ENCODE peak calls at places on chromosomes 12 and 14, in nine cellular contexts. One of them, this sample, is unnamed.

GRCh38 chr14:30759172-30760125 is 114.9 kb upstream of the COCH start:
- DNase-seq in CD8-positive, alpha-beta T cell: no peak
- DNase-seq in heart right ventricle: no peak
- DNase-seq in tibial artery: no peak
- DNase-seq in A549: no peak
- DNase-seq in adipocyte: no peak
- DNase-seq in stomach: no peak
- DNase-seq in thoracic aorta: no peak
- DNase-seq in adrenal gland: no peak
- DNase-seq in this sample: no peak

GRCh38 chr12:66548338-66549049 is 130.4 kb downstream of the GRIP1 start:
- DNase-seq in CD8-positive, alpha-beta T cell: no peak
- DNase-seq in heart right ventricle: no peak
- DNase-seq in tibial artery: no peak
- DNase-seq in A549: no peak
- DNase-seq in adipocyte: no peak
- DNase-seq in stomach: no peak
- DNase-seq in thoracic aorta: no peak
- DNase-seq in adrenal gland: no peak
- DNase-seq in this sample: no peak

GRCh38 chr14:74391479-74391878 is 34.5 kb downstream of the SYNDIG1L start:
- DNase-seq in CD8-positive, alpha-beta T cell: no peak
- DNase-seq in heart right ventricle: no peak
- DNase-seq in tibial artery: no peak
- DNase-seq in A549: no peak
- DNase-seq in adipocyte: peak; percentile 20
- DNase-seq in stomach: no peak
- DNase-seq in thoracic aorta: no peak
- DNase-seq in adrenal gland: no peak
- DNase-seq in this sample: no peak

GRCh38 chr14:90281261-90281660 is 24.9 kb downstream of the PSMC1 start:
- DNase-seq in CD8-positive, alpha-beta T cell: no peak
- DNase-seq in heart right ventricle: no peak
- DNase-seq in tibial artery: no peak
- DNase-seq in A549: no peak
- DNase-seq in adipocyte: peak; percentile 60
- DNase-seq in stomach: no peak
- DNase-seq in thoracic aorta: no peak
- DNase-seq in adrenal gland: no peak
- DNase-seq in this sample: no peak

GRCh38 chr14:65334765-65335411 is 77.6 kb upstream of the FUT8 start:
- DNase-seq in CD8-positive, alpha-beta T cell: no peak
- DNase-seq in heart right ventricle: no peak
- DNase-seq in tibial artery: no peak
- DNase-seq in A549: no peak
- DNase-seq in adipocyte: no peak
- DNase-seq in stomach: peak; percentile 42
- DNase-seq in thoracic aorta: no peak
- DNase-seq in adrenal gland: no peak
- DNase-seq in this sample: no peak

GRCh38 chr14:64966976-64967375 is 5.2 kb downstream of the RAB15 start:
- DNase-seq in CD8-positive, alpha-beta T cell: no peak
- DNase-seq in heart right ventricle: no peak
- DNase-seq in tibial artery: no peak
- DNase-seq in A549: no peak
- DNase-seq in adipocyte: no peak
- DNase-seq in stomach: peak; percentile 69
- DNase-seq in thoracic aorta: no peak
- DNase-seq in adrenal gland: no peak
- DNase-seq in this sample: no peak

GRCh38 chr14:100862793-100863192 is 36.9 kb downstream of the MEG3 start:
- DNase-seq in CD8-positive, alpha-beta T cell: no peak
- DNase-seq in heart right ventricle: no peak
- DNase-seq in tibial artery: no peak
- DNase-seq in A549: no peak
- DNase-seq in adipocyte: no peak
- DNase-seq in stomach: no peak
- DNase-seq in thoracic aorta: no peak
- DNase-seq in adrenal gland: no peak
- DNase-seq in this sample: no peak

GRCh38 chr12:12432373-12432772 is 75.5 kb downstream of the BORCS5 start:
- DNase-seq in CD8-positive, alpha-beta T cell: no peak
- DNase-seq in heart right ventricle: no peak
- DNase-seq in tibial artery: no peak
- DNase-seq in A549: no peak
- DNase-seq in adipocyte: peak; percentile 86
- DNase-seq in stomach: no peak
- DNase-seq in thoracic aorta: no peak
- DNase-seq in adrenal gland: no peak
- DNase-seq in this sample: no peak

GRCh38 chr12:113551563-113551962 is 79.9 kb upstream of the LHX5 start:
- DNase-seq in CD8-positive, alpha-beta T cell: no peak
- DNase-seq in heart right ventricle: no peak
- DNase-seq in tibial artery: no peak
- DNase-seq in A549: no peak
- DNase-seq in adipocyte: no peak
- DNase-seq in stomach: no peak
- DNase-seq in thoracic aorta: no peak
- DNase-seq in adrenal gland: no peak
- DNase-seq in this sample: no peak

GRCh38 chr14:82251434-82251833 is 717.8 kb upstream of the SEL1L start:
- DNase-seq in CD8-positive, alpha-beta T cell: no peak
- DNase-seq in heart right ventricle: no peak
- DNase-seq in tibial artery: no peak
- DNase-seq in A549: no peak
- DNase-seq in adipocyte: no peak
- DNase-seq in stomach: no peak
- DNase-seq in thoracic aorta: no peak
- DNase-seq in adrenal gland: no peak
- DNase-seq in this sample: no peak

GRCh38 chr12:112327209-112327930 is 54.9 kb downstream of the HECTD4 start:
- DNase-seq in CD8-positive, alpha-beta T cell: no peak
- DNase-seq in heart right ventricle: no peak
- DNase-seq in tibial artery: no peak
- DNase-seq in A549: no peak
- DNase-seq in adipocyte: no peak
- DNase-seq in stomach: no peak
- DNase-seq in thoracic aorta: no peak
- DNase-seq in adrenal gland: no peak
- DNase-seq in this sample: no peak

GRCh38 chr14:67971627-67972625 is 152.3 kb downstream of the RAD51B start:
- DNase-seq in CD8-positive, alpha-beta T cell: no peak
- DNase-seq in heart right ventricle: no peak
- DNase-seq in tibial artery: no peak
- DNase-seq in A549: no peak
- DNase-seq in adipocyte: peak; percentile 32
- DNase-seq in stomach: no peak
- DNase-seq in thoracic aorta: no peak
- DNase-seq in adrenal gland: no peak
- DNase-seq in this sample: no peak

GRCh38 chr12:111180830-111181726 is 187.8 kb downstream of the PHETA1 start:
- DNase-seq in CD8-positive, alpha-beta T cell: no peak
- DNase-seq in heart right ventricle: peak; percentile 71
- DNase-seq in tibial artery: peak; percentile 89
- DNase-seq in A549: no peak
- DNase-seq in adipocyte: peak; percentile 54
- DNase-seq in stomach: peak; percentile 53
- DNase-seq in thoracic aorta: peak; percentile 14
- DNase-seq in adrenal gland: peak; percentile 60
- DNase-seq in this sample: no peak

GRCh38 chr12:132702640-132703039 is 8.0 kb upstream of the PGAM5 start:
- DNase-seq in CD8-positive, alpha-beta T cell: no peak
- DNase-seq in heart right ventricle: no peak
- DNase-seq in tibial artery: no peak
- DNase-seq in A549: no peak
- DNase-seq in adipocyte: no peak
- DNase-seq in stomach: no peak
- DNase-seq in thoracic aorta: no peak
- DNase-seq in adrenal gland: no peak
- DNase-seq in this sample: no peak

GRCh38 chr14:94115068-94115591 is 4.6 kb downstream of the IFI27 start:
- DNase-seq in CD8-positive, alpha-beta T cell: no peak
- DNase-seq in heart right ventricle: no peak
- DNase-seq in tibial artery: peak; percentile 39
- DNase-seq in A549: no peak
- DNase-seq in adipocyte: peak; percentile 12
- DNase-seq in stomach: peak; percentile 34
- DNase-seq in thoracic aorta: no peak
- DNase-seq in adrenal gland: peak; percentile 65
- DNase-seq in this sample: no peak

GRCh38 chr14:80403036-80403435 is 191.7 kb upstream of the DIO2 start:
- DNase-seq in CD8-positive, alpha-beta T cell: no peak
- DNase-seq in heart right ventricle: no peak
- DNase-seq in tibial artery: no peak
- DNase-seq in A549: no peak
- DNase-seq in adipocyte: no peak
- DNase-seq in stomach: no peak
- DNase-seq in thoracic aorta: no peak
- DNase-seq in adrenal gland: no peak
- DNase-seq in this sample: no peak

GRCh38 chr12:115407036-115407435 is 723.1 kb upstream of the TBX3 start:
- DNase-seq in CD8-positive, alpha-beta T cell: no peak
- DNase-seq in heart right ventricle: no peak
- DNase-seq in tibial artery: no peak
- DNase-seq in A549: no peak
- DNase-seq in adipocyte: no peak
- DNase-seq in stomach: no peak
- DNase-seq in thoracic aorta: no peak
- DNase-seq in adrenal gland: no peak
- DNase-seq in this sample: no peak

DNA sequence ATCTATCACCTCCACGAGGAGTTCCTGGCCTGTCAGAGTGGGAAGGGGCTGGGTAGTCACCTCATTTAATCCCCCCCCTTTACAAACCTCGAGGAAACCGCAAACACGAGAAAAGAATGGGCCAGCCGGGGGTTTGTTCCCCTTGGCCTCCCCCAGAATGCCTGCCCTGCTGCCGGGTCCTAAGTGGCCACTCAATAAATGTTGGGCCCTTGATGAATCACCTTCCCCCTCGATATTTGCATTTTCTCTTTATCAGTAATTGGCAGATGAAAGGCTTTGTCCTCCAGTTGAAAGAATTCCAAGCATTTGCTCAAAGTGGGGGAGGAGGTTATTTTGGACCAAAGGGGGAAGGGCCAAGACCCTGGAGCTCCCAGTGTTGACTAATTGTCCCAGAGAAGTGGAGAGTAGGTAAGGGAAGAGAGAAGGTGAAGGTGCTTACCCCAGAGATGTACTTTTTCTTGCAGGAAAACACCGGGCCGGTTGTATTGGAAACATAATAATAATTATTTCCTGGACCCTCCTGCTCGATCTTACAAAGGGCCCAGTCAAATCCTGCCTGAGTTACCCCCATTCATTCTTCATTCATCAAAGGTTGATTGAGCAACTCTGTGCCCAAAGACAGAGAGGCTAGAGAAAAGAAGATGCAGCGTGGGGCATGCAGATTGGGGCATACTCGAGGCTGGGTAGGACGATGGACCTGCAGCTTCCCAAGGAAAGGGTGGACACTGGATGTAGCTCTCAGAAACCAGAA is 1.9 kb upstream of the KDM2B start:
- DNase-seq in CD8-positive, alpha-beta T cell: no peak
- DNase-seq in heart right ventricle: no peak
- DNase-seq in tibial artery: no peak
- DNase-seq in A549: no peak
- DNase-seq in adipocyte: no peak
- DNase-seq in stomach: no peak
- DNase-seq in thoracic aorta: no peak
- DNase-seq in adrenal gland: no peak
- DNase-seq in this sample: no peak
- H3K4me3 ChIP-seq in CD8-positive, alpha-beta T cell: no peak overlapping the region
- H3K4me3 ChIP-seq in heart right ventricle: peak overlapping the region; percentile 71
- H3K4me3 ChIP-seq in tibial artery: no peak overlapping the region
- H3K4me3 ChIP-seq in A549: no peak overlapping the region
- H3K4me3 ChIP-seq in adipocyte: no peak overlapping the region
- H3K4me3 ChIP-seq in stomach: peak overlapping the region; percentile 79
- H3K4me3 ChIP-seq in thoracic aorta: peak overlapping the region; percentile 84
- H3K4me3 ChIP-seq in adrenal gland: no peak overlapping the region
- H3K4me3 ChIP-seq in this sample: peak overlapping the region; percentile 82

GRCh38 chr12:120225852-120226640 is 25.1 kb upstream of the RPLP0 start:
- DNase-seq in CD8-positive, alpha-beta T cell: no peak
- DNase-seq in heart right ventricle: no peak
- DNase-seq in tibial artery: no peak
- DNase-seq in A549: no peak
- DNase-seq in adipocyte: no peak
- DNase-seq in stomach: peak; percentile 74
- DNase-seq in thoracic aorta: no peak
- DNase-seq in adrenal gland: no peak
- DNase-seq in this sample: peak; percentile 57
- H3K4me1 ChIP-seq in CD8-positive, alpha-beta T cell: peaks cover 60% of the 10 kb centered on the region
- H3K4me1 ChIP-seq in heart right ventricle: peaks cover 68% of the 10 kb centered on the region
- H3K4me1 ChIP-seq in tibial artery: peaks cover 42% of the 10 kb centered on the region
- H3K4me1 ChIP-seq in A549: peaks cover 66% of the 10 kb centered on the region
- H3K4me1 ChIP-seq in adipocyte: peaks cover 64% of the 10 kb centered on the region
- H3K4me1 ChIP-seq in stomach: peaks cover 79% of the 10 kb centered on the region
- H3K4me1 ChIP-seq in thoracic aorta: peaks cover 55% of the 10 kb centered on the region
- H3K4me1 ChIP-seq in adrenal gland: peaks cover 29% of the 10 kb centered on the region
- H3K4me1 ChIP-seq in this sample: peaks cover 53% of the 10 kb centered on the region

GRCh38 chr12:19005257-19005801 is 124.2 kb upstream of the PLEKHA5 start:
- DNase-seq in CD8-positive, alpha-beta T cell: no peak
- DNase-seq in heart right ventricle: no peak
- DNase-seq in tibial artery: no peak
- DNase-seq in A549: no peak
- DNase-seq in adipocyte: no peak
- DNase-seq in stomach: no peak
- DNase-seq in thoracic aorta: no peak
- DNase-seq in adrenal gland: no peak
- DNase-seq in this sample: no peak
- H3K4me3 ChIP-seq in CD8-positive, alpha-beta T cell: no peak overlapping the region
- H3K4me3 ChIP-seq in heart right ventricle: no peak overlapping the region
- H3K4me3 ChIP-seq in tibial artery: no peak overlapping the region
- H3K4me3 ChIP-seq in A549: no peak overlapping the region
- H3K4me3 ChIP-seq in adipocyte: no peak overlapping the region
- H3K4me3 ChIP-seq in stomach: no peak overlapping the region
- H3K4me3 ChIP-seq in thoracic aorta: no peak overlapping the region
- H3K4me3 ChIP-seq in adrenal gland: no peak overlapping the region
- H3K4me3 ChIP-seq in this sample: no peak overlapping the region

DNA sequence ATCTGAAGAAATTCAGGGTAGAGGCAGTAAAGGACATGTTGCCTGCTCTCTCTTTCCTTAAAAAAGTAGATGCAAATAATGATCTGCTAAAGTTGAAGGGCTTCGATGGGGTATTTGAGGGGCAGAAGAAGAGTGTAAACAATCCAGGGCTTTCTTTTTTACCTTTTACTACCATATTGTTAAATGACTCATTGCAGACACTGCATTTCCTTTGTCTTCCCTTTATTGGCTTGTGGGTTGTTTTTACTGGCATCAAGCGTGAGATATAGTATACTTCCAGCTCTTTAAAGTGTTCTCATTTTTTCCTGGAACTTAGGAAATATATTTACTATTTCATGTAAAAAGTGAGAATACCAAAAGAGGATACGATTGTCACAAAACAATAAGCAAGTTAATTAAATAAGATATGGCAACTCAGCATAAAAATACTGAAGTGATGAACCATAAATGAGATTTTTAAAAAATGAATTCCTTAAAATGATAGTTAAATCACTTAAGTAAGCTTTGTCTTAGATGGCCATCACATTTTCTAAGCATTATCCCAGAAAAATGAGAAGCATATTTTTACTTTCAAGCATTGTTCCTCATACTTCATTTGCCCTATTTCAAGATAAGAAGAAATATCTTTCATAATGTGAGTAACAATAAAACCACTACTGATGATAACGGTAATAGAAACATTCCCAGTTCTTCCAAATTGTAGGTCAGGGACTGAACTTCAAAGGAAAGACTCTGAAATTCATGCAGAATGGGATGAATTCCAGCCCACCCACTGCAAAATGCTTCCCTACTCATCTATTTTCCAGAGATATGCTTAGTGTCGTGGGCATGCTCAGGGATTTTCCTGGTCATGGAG is 72.4 kb upstream of the KRAS start:
- DNase-seq in CD8-positive, alpha-beta T cell: no peak
- DNase-seq in heart right ventricle: no peak
- DNase-seq in tibial artery: no peak
- DNase-seq in A549: no peak
- DNase-seq in adipocyte: peak; percentile 24
- DNase-seq in stomach: no peak
- DNase-seq in thoracic aorta: no peak
- DNase-seq in adrenal gland: peak; percentile 25
- DNase-seq in this sample: no peak
- H3K4me1 ChIP-seq in CD8-positive, alpha-beta T cell: peaks cover 37% of the 10 kb centered on the region
- H3K4me1 ChIP-seq in heart right ventricle: no peaks in the 10 kb centered on the region
- H3K4me1 ChIP-seq in tibial artery: no peaks in the 10 kb centered on the region
- H3K4me1 ChIP-seq in A549: no peaks in the 10 kb centered on the region
- H3K4me1 ChIP-seq in adipocyte: no peaks in the 10 kb centered on the region
- H3K4me1 ChIP-seq in stomach: no peaks in the 10 kb centered on the region
- H3K4me1 ChIP-seq in thoracic aorta: no peaks in the 10 kb centered on the region
- H3K4me1 ChIP-seq in adrenal gland: no peaks in the 10 kb centered on the region
- H3K4me1 ChIP-seq in this sample: peaks cover 13% of the 10 kb centered on the region

This sample was measured in CD4-positive, CD25-positive, alpha-beta regulatory T cell.